ENCODE peak calls at places on chromosomes 13 and 19, in seven cellular contexts. J is brain microvascular endothelial cell, U is iPS DF 6.9, D is HFF-Myc, S is transverse colon, W is fibroblast of pulmonary artery, A is epithelial cell of esophagus. N is an unnamed sample.

GRCh38 chr19:9885077-9885552 is 50.0 kb downstream of the PIN1 start:
- DNase-seq in A (no peak), S (no peak), W (peak; percentile 53), D (no peak), J (peak; percentile 40), U (no peak), N (no peak)

GRCh38 chr13:110361365-110361911 is 54.4 kb downstream of the COL4A2 start:
- DNase-seq in A (no peak), W (peak; percentile 98), D (no peak), J (peak; percentile 100), S (peak; percentile 50), U (no peak), N (peak; percentile 96)

GRCh38 chr19:4284974-4285373 is 5.9 kb downstream of the SHD start:
- DNase-seq in S (no peak), W (no peak), A (no peak), D (no peak), U (no peak), J (no peak), N (no peak)

GRCh38 chr19:17420267-17420924 is 549 bp downstream of the MVB12A start:
- DNase-seq in U (no peak), W (no peak), A (peak; percentile 31), D (no peak), S (peak; percentile 51), J (no peak), N (peak; percentile 8)

GRCh38 chr19:21046489-21046888 is 26.0 kb downstream of the ZNF430 start:
- DNase-seq in A (no peak), S (no peak), D (no peak), U (no peak), J (no peak), W (no peak), N (no peak)

GRCh38 chr19:16454519-16454918 is 17.3 kb downstream of the EPS15L1 start:
- DNase-seq in J (no peak), W (no peak), D (no peak), S (no peak), A (no peak), U (no peak), N (no peak)

GRCh38 chr13:105991622-105992254 is 543.7 kb downstream of the EFNB2 start:
- DNase-seq in D (no peak), U (no peak), W (peak; percentile 87), S (no peak), J (peak; percentile 81), A (peak; percentile 100), N (peak; percentile 78)

GRCh38 chr19:48629599-48630288 is 7.4 kb downstream of the DBP start:
- DNase-seq in A (peak; percentile 59), D (no peak), S (peak; percentile 91), U (peak; percentile 98), W (peak; percentile 78), J (peak; percentile 56), N (no peak)

GRCh38 chr13:50892162-50892944 is 17.2 kb upstream of the RNASEH2B start:
- DNase-seq in D (no peak), W (no peak), J (no peak), S (peak; percentile 40), U (no peak), A (no peak), N (no peak)

GRCh38 chr13:73341748-73342147 is 282.9 kb downstream of the KLF5 start:
- DNase-seq in S (no peak), A (peak; percentile 72), U (no peak), J (peak; percentile 11), W (peak; percentile 29), D (no peak), N (peak; percentile 47)

GRCh38 chr13:99977334-99977911 is 4.2 kb upstream of the ZIC2 start:
- DNase-seq in W (no peak), U (no peak), A (no peak), S (no peak), D (no peak), J (no peak), N (no peak)

DNA sequence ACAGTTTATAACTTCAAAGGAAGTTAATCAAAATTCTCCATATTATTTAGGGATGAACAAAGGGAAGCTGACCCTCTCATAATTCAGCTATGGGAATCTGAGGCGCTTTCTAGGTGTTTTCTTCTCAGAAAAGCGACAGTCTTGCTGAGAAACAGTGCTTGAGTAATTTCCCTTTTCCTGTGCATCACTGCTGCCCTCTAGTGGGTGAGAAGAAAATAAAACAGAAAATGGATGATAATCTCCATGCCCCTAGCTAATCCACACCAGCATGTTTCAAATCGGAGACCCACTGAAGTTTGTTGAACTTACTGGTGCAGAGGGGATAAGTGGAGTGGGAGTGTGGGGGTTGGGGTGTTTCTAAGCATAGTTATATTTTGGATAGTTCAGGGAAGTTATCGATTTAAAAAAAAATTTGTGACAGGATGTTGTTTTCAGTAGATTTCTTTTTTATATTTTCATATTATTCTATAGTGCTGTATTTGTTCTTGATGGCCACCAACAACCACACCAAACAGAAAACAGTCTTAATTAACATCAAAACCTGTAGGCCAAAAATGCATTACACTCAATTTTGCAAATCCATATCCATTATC is 21.4 kb downstream of the LCP1 start:
- DNase-seq in U (peak; percentile 43), A (peak; percentile 68), W (peak; percentile 80), J (peak; percentile 18), D (no peak), S (no peak), N (peak; percentile 58)
- H3K4me3 ChIP-seq in U (no peak overlapping the region), A (no peak overlapping the region), W (no peak overlapping the region), J (no peak overlapping the region), D (no peak overlapping the region), S (no peak overlapping the region), N (no peak overlapping the region)

GRCh38 chr19:18650048-18650435 is 13.2 kb downstream of the KLHL26 start:
- DNase-seq in S (no peak), U (no peak), D (no peak), J (peak; percentile 59), W (peak; percentile 52), A (no peak), N (peak; percentile 76)
- H3K4me3 ChIP-seq in S (no peak overlapping the region), U (no peak overlapping the region), D (no peak overlapping the region), J (no peak overlapping the region), W (no peak overlapping the region), A (no peak overlapping the region), N (no peak overlapping the region)

DNA sequence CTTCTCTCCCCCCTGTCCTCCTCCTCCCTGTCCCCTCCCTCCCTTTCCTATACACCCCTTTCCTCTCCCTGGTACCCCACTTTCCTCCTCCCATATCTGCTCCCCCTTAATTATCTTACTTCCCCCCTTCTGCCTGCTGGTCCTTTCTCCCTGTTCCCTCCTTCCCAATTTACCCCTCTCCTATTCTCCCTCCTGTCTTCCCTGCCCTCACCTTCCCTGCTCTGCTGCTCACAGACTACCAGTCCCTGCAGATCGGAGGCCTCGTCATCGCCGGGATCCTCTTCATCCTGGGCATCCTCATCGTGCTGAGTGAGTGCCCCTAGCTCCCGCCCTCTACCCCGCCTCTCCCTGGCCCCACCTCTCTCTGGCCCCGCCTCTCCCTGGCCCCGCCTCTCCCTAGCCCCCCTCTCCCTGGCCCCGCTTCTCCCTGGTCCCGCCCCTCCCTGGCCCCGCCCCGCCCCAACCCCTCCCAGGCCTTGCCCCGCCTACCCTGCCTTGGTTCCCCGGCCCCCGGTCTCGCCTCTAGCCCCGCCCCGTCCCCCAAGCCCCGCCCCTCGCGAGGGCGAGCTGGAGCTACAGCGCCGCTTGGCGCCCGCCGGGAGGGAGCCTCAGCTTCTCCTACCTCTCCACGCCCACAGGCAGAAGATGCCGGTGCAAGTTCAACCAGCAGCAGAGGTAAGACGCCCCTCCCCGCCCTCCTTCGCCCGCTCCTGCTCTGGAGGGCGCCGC is 2.0 kb upstream of the FXYD7 start:
- DNase-seq in S (peak; percentile 97), U (no peak), A (peak; percentile 94), J (peak; percentile 84), W (peak; percentile 89), D (peak; percentile 48), N (peak; percentile 85)
- H3K4me3 ChIP-seq in S (peak overlapping the region; percentile 17), U (peak overlapping the region; percentile 71), A (no peak overlapping the region), J (no peak overlapping the region), W (peak overlapping the region; percentile 17), D (no peak overlapping the region), N (no peak overlapping the region)

DNA sequence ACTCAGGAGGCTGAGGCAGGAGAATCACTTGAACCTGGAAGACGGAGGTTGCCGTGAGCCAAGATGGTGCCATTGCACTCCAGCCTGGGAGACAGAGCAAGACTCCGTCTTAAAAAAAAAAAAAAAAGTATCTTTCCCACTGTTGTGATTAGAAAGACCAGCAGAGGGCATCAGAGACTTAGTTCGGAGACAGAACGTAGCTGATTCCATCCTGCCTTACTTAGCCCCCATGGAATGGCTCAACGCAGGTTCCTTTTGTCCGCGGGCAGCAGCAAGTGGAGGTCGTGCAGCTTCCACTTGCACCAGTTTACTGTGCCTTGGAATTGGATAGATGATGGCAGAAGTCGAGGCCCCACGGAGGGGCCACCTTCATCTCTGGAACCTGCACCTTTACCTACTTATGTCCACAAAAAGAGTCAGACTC is 8.1 kb downstream of the TIMM29 start:
- DNase-seq in D (peak; percentile 73), U (peak; percentile 83), W (peak; percentile 89), J (peak; percentile 56), A (peak; percentile 76), S (peak; percentile 40), N (peak; percentile 81)
- H3K4me3 ChIP-seq in D (no peak overlapping the region), U (no peak overlapping the region), W (no peak overlapping the region), J (no peak overlapping the region), A (no peak overlapping the region), S (no peak overlapping the region), N (no peak overlapping the region)

GRCh38 chr19:49691243-49692101 is 556 bp downstream of the CPT1C start:
- DNase-seq in D (no peak), W (peak; percentile 75), A (peak; percentile 45), U (no peak), J (peak; percentile 61), S (no peak), N (peak; percentile 73)
- H3K4me3 ChIP-seq in D (peak overlapping the region; percentile 42), W (peak overlapping the region; percentile 55), A (peak overlapping the region; percentile 57), U (peak overlapping the region; percentile 54), J (peak overlapping the region; percentile 52), S (peak overlapping the region; percentile 38), N (peak overlapping the region; percentile 53)

GRCh38 chr13:108225440-108225839 is 7.2 kb downstream of the ABHD13 start:
- DNase-seq in S (no peak), A (no peak), D (no peak), W (no peak), U (no peak), J (no peak), N (no peak)
- H3K4me3 ChIP-seq in S (no peak overlapping the region), A (no peak overlapping the region), D (no peak overlapping the region), W (no peak overlapping the region), U (no peak overlapping the region), J (no peak overlapping the region), N (no peak overlapping the region)

DNA sequence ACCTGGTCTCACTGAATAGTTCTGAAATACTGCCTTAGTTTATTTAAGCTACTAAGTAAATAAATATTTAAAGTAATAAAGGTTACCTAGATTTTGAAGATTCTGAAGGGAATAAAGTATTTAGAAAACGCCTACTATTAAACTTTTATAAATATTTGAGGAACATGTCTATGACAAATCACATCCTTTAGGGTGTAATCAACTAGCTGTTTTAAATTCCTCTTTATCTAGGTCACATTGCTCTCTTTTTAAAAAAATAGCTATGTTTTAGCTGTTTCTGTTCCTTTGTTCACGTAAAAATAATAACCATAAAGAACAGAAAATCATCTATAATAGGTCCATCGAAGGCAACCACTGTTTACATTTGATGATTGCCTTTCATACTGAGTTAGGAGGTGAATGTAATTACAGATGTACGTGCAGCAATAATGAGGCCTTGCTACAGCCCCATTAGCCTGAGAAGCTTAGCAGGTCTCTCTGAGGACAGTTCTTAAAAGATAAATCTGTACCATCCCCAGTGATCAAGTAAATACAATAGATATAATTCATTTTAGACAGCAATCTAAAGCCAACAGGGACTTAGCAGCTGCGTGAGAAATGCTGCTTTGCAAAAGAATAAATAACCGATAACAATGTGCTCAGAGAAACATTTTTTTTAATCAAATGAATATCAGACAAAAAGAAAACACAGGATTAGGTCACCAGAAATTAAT is 449.5 kb downstream of the LIG4 start:
- DNase-seq in D (no peak), U (no peak), S (no peak), W (peak; percentile 10), J (no peak), A (no peak), N (peak; percentile 27)
- H3K4me3 ChIP-seq in D (no peak overlapping the region), U (no peak overlapping the region), S (no peak overlapping the region), W (no peak overlapping the region), J (no peak overlapping the region), A (no peak overlapping the region), N (no peak overlapping the region)